ENCODE peak calls at places on chromosome 1, in five cellular contexts. One of them, this sample, is unnamed.

GRCh38 chr1:204288061-204288588 is 71.6 kb downstream of the PLEKHA6 start:
- DNase-seq in H1: peak; percentile 82
- DNase-seq in erythroblast: no peak
- DNase-seq in K562: no peak
- DNase-seq in adrenal gland: peak; percentile 85
- DNase-seq in this sample: no peak

GRCh38 chr1:218527737-218528136 is 182.6 kb downstream of the TGFB2 start:
- DNase-seq in K562: no peak
- DNase-seq in H1: no peak
- DNase-seq in erythroblast: no peak
- DNase-seq in adrenal gland: no peak
- DNase-seq in this sample: no peak

GRCh38 chr1:56978819-56979218 is 13.0 kb upstream of the C8B start:
- DNase-seq in erythroblast: no peak
- DNase-seq in H1: no peak
- DNase-seq in adrenal gland: no peak
- DNase-seq in K562: no peak
- DNase-seq in this sample: no peak

GRCh38 chr1:28258628-28259251 is 578 bp upstream of the SESN2 start:
- DNase-seq in H1: no peak
- DNase-seq in erythroblast: no peak
- DNase-seq in K562: peak; percentile 40
- DNase-seq in adrenal gland: no peak
- DNase-seq in this sample: no peak

GRCh38 chr1:199007423-199007822 is 368.6 kb downstream of the PTPRC start:
- DNase-seq in H1: no peak
- DNase-seq in K562: no peak
- DNase-seq in adrenal gland: no peak
- DNase-seq in erythroblast: no peak
- DNase-seq in this sample: no peak

GRCh38 chr1:221274373-221274772 is 395.1 kb downstream of the HLX start:
- DNase-seq in erythroblast: no peak
- DNase-seq in adrenal gland: no peak
- DNase-seq in K562: no peak
- DNase-seq in H1: no peak
- DNase-seq in this sample: no peak

GRCh38 chr1:91120421-91120820 is 98.6 kb upstream of the ZNF644 start:
- DNase-seq in K562: no peak
- DNase-seq in erythroblast: no peak
- DNase-seq in H1: no peak
- DNase-seq in adrenal gland: no peak
- DNase-seq in this sample: no peak

GRCh38 chr1:30449003-30449402 is 274.4 kb downstream of the MATN1 start:
- DNase-seq in adrenal gland: peak; percentile 17
- DNase-seq in erythroblast: no peak
- DNase-seq in H1: peak; percentile 26
- DNase-seq in K562: no peak
- DNase-seq in this sample: no peak

GRCh38 chr1:4129693-4130092 is 229.6 kb upstream of the C1orf174 start:
- DNase-seq in K562: no peak
- DNase-seq in adrenal gland: no peak
- DNase-seq in H1: no peak
- DNase-seq in erythroblast: no peak
- DNase-seq in this sample: no peak

GRCh38 chr1:167706931-167707877 is 14.6 kb upstream of the MPZL1 start:
- DNase-seq in H1: no peak
- DNase-seq in erythroblast: no peak
- DNase-seq in adrenal gland: no peak
- DNase-seq in K562: no peak
- DNase-seq in this sample: no peak

GRCh38 chr1:94425821-94426484 is 7.8 kb downstream of the ABCD3 start:
- DNase-seq in erythroblast: no peak
- DNase-seq in adrenal gland: no peak
- DNase-seq in H1: no peak
- DNase-seq in K562: no peak
- DNase-seq in this sample: no peak

GRCh38 chr1:226784081-226785049 is 45.3 kb upstream of the ITPKB start:
- DNase-seq in erythroblast: no peak
- DNase-seq in adrenal gland: no peak
- DNase-seq in H1: no peak
- DNase-seq in K562: no peak
- DNase-seq in this sample: no peak

GRCh38 chr1:201418461-201418860 is 3.1 kb downstream of the TNNI1 start:
- DNase-seq in adrenal gland: no peak
- DNase-seq in erythroblast: no peak
- DNase-seq in K562: no peak
- DNase-seq in H1: no peak
- DNase-seq in this sample: no peak

GRCh38 chr1:171254859-171255258 is 6.6 kb downstream of the FMO1 start:
- DNase-seq in adrenal gland: no peak
- DNase-seq in K562: no peak
- DNase-seq in erythroblast: no peak
- DNase-seq in H1: no peak
- DNase-seq in this sample: no peak

GRCh38 chr1:75203415-75204277 is 69.5 kb downstream of the LHX8 start:
- DNase-seq in H1: no peak
- DNase-seq in erythroblast: peak; percentile 18
- DNase-seq in adrenal gland: no peak
- DNase-seq in K562: peak; percentile 35
- DNase-seq in this sample: peak; percentile 11

GRCh38 chr1:98516306-98516705 is 145.2 kb upstream of the SNX7 start:
- DNase-seq in erythroblast: no peak
- DNase-seq in H1: no peak
- DNase-seq in adrenal gland: no peak
- DNase-seq in K562: no peak
- DNase-seq in this sample: no peak

GRCh38 chr1:153510984-153511410 is 24.8 kb downstream of the S100A6 start:
- DNase-seq in H1: peak; percentile 93
- DNase-seq in K562: peak; percentile 85
- DNase-seq in erythroblast: peak; percentile 80
- DNase-seq in adrenal gland: peak; percentile 90
- DNase-seq in this sample: no peak

GRCh38 chr1:40625476-40626382 is 39.8 kb downstream of the RIMS3 start:
- DNase-seq in erythroblast: no peak
- DNase-seq in adrenal gland: no peak
- DNase-seq in K562: no peak
- DNase-seq in H1: no peak
- DNase-seq in this sample: peak; percentile 65

GRCh38 chr1:3369437-3370076 is 84.9 kb upstream of the ARHGEF16 start:
- DNase-seq in K562: no peak
- DNase-seq in adrenal gland: peak; percentile 71
- DNase-seq in H1: no peak
- DNase-seq in erythroblast: no peak
- DNase-seq in this sample: peak; percentile 80

GRCh38 chr1:39132505-39133339 is 71.8 kb upstream of the MACF1 start:
- DNase-seq in H1: peak; percentile 78
- DNase-seq in K562: peak; percentile 29
- DNase-seq in adrenal gland: peak; percentile 91
- DNase-seq in erythroblast: no peak
- DNase-seq in this sample: no peak

GRCh38 chr1:220487297-220487820 is 40.6 kb upstream of the MARK1 start:
- DNase-seq in K562: no peak
- DNase-seq in adrenal gland: no peak
- DNase-seq in H1: no peak
- DNase-seq in erythroblast: no peak
- DNase-seq in this sample: no peak

GRCh38 chr1:202251424-202252256 is 58.0 kb downstream of the LGR6 start:
- DNase-seq in adrenal gland: peak; percentile 2
- DNase-seq in erythroblast: no peak
- DNase-seq in H1: no peak
- DNase-seq in K562: no peak
- DNase-seq in this sample: no peak

GRCh38 chr1:181548491-181548890 is 65.2 kb downstream of the CACNA1E start:
- DNase-seq in adrenal gland: no peak
- DNase-seq in K562: no peak
- DNase-seq in erythroblast: no peak
- DNase-seq in H1: no peak
- DNase-seq in this sample: no peak

GRCh38 chr1:78676347-78676982 is 26.8 kb downstream of the IFI44 start:
- DNase-seq in H1: no peak
- DNase-seq in erythroblast: peak; percentile 60
- DNase-seq in adrenal gland: peak; percentile 79
- DNase-seq in K562: peak; percentile 52
- DNase-seq in this sample: no peak

GRCh38 chr1:212551929-212552328 is 56.6 kb upstream of the ATF3 start:
- DNase-seq in adrenal gland: no peak
- DNase-seq in K562: no peak
- DNase-seq in erythroblast: no peak
- DNase-seq in H1: no peak
- DNase-seq in this sample: no peak

GRCh38 chr1:187445066-187445465 is 616.3 kb downstream of the PLA2G4A start:
- DNase-seq in H1: no peak
- DNase-seq in adrenal gland: no peak
- DNase-seq in erythroblast: no peak
- DNase-seq in K562: no peak
- DNase-seq in this sample: no peak

GRCh38 chr1:5727871-5728643 is 264.2 kb downstream of the NPHP4 start:
- DNase-seq in K562: no peak
- DNase-seq in H1: no peak
- DNase-seq in adrenal gland: no peak
- DNase-seq in erythroblast: no peak
- DNase-seq in this sample: no peak

GRCh38 chr1:111719135-111719534 is 20.1 kb downstream of the INKA2 start:
- DNase-seq in erythroblast: no peak
- DNase-seq in K562: no peak
- DNase-seq in adrenal gland: no peak
- DNase-seq in H1: no peak
- DNase-seq in this sample: no peak

GRCh38 chr1:110280126-110280525 is 59.1 kb upstream of the RBM15 start:
- DNase-seq in H1: no peak
- DNase-seq in erythroblast: no peak
- DNase-seq in K562: no peak
- DNase-seq in adrenal gland: no peak
- DNase-seq in this sample: no peak

GRCh38 chr1:204069887-204070286 is 3.0 kb upstream of the SOX13 start:
- DNase-seq in K562: no peak
- DNase-seq in erythroblast: no peak
- DNase-seq in H1: no peak
- DNase-seq in adrenal gland: no peak
- DNase-seq in this sample: no peak

GRCh38 chr1:75083848-75084514 is 50.2 kb upstream of the LHX8 start:
- DNase-seq in adrenal gland: no peak
- DNase-seq in K562: no peak
- DNase-seq in H1: no peak
- DNase-seq in erythroblast: no peak
- DNase-seq in this sample: no peak

GRCh38 chr1:209890606-209891330 is 47.2 kb upstream of the SYT14 start:
- DNase-seq in H1: no peak
- DNase-seq in adrenal gland: no peak
- DNase-seq in erythroblast: no peak
- DNase-seq in K562: no peak
- DNase-seq in this sample: no peak

GRCh38 chr1:67347688-67348472 is 40.2 kb downstream of the IL12RB2 start:
- DNase-seq in adrenal gland: peak; percentile 70
- DNase-seq in erythroblast: peak; percentile 40
- DNase-seq in H1: peak; percentile 56
- DNase-seq in K562: peak; percentile 49
- DNase-seq in this sample: peak; percentile 46

GRCh38 chr1:9909222-9910046 is 635 bp downstream of the CTNNBIP1 start:
- DNase-seq in H1: no peak
- DNase-seq in erythroblast: peak; percentile 23
- DNase-seq in adrenal gland: peak; percentile 64
- DNase-seq in K562: peak; percentile 40
- DNase-seq in this sample: no peak

GRCh38 chr1:168138134-168138533 is 1.4 kb upstream of the GPR161 start:
- DNase-seq in erythroblast: no peak
- DNase-seq in adrenal gland: no peak
- DNase-seq in K562: no peak
- DNase-seq in H1: no peak
- DNase-seq in this sample: no peak

GRCh38 chr1:202656057-202656456 is 54.2 kb downstream of the SYT2 start:
- DNase-seq in adrenal gland: peak; percentile 59
- DNase-seq in K562: peak; percentile 39
- DNase-seq in erythroblast: no peak
- DNase-seq in H1: peak; percentile 59
- DNase-seq in this sample: no peak

GRCh38 chr1:147670319-147671003 is at the start of gene ACP6:
- DNase-seq in K562: peak; percentile 78
- DNase-seq in erythroblast: peak; percentile 85
- DNase-seq in adrenal gland: peak; percentile 98
- DNase-seq in H1: peak; percentile 93
- DNase-seq in this sample: peak; percentile 93
- TF ChIP-seq POLR2A in K562: no peak
- TF ChIP-seq POLR2A in erythroblast: no peak
- TF ChIP-seq POLR2A in adrenal gland: peak; percentile 13
- TF ChIP-seq POLR2A in H1: no peak
- TF ChIP-seq POLR2A in this sample: peak; percentile 36

GRCh38 chr1:108972941-108973340 is 9.7 kb upstream of the CLCC1 start:
- DNase-seq in K562: no peak
- DNase-seq in H1: no peak
- DNase-seq in erythroblast: no peak
- DNase-seq in adrenal gland: no peak
- DNase-seq in this sample: no peak
- TF ChIP-seq POLR2A in K562: no peak
- TF ChIP-seq POLR2A in H1: no peak
- TF ChIP-seq POLR2A in erythroblast: no peak
- TF ChIP-seq POLR2A in adrenal gland: no peak
- TF ChIP-seq POLR2A in this sample: no peak

GRCh38 chr1:52055066-52055853 is at the start of gene TXNDC12:
- DNase-seq in adrenal gland: peak; percentile 93
- DNase-seq in K562: peak; percentile 76
- DNase-seq in erythroblast: peak; percentile 63
- DNase-seq in H1: peak; percentile 83
- DNase-seq in this sample: peak; percentile 72
- TF ChIP-seq POLR2A in adrenal gland: peak; percentile 48
- TF ChIP-seq POLR2A in K562: peak; percentile 92
- TF ChIP-seq POLR2A in erythroblast: peak; percentile 69
- TF ChIP-seq POLR2A in H1: peak; percentile 65
- TF ChIP-seq POLR2A in this sample: peak; percentile 87

DNA sequence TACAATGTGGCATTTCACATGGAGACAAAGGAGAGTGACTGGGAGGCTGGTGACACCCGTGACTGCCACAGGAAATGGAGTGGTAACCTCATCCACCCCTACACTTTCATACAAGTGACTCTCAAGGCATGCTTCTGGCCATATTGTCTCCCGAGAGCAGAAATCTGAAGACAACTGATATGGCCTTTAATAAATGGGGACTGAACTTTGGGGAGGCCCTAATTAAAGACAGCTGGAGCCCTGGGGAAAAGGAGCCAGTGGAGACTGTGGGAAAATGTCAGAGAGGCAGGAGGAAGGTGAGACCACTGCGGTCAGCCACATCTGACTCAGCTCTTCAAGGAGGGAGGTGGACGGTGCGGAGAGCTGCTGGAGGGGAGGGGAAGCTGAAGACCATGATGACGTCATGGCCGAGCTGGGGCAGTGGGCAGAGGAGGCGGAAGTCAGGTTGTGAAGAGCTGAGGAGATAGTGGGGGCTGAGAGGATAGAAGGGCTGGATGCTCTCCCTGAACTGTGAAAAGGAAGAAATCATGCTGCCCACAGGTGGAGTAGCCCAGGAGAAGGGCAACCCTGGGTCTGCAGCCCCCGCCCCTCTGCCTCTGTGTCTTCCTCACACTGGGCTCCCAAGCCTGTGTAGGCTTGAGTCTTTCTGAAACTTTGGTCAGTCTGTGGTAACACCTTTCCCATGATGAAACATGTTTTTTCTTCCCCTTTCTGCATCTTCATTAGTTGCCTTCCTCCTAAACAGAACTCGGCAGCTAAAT is 14.0 kb upstream of the NCF2 start:
- DNase-seq in H1: peak; percentile 36
- DNase-seq in K562: peak; percentile 66
- DNase-seq in erythroblast: no peak
- DNase-seq in adrenal gland: no peak
- DNase-seq in this sample: no peak
- TF ChIP-seq POLR2A in H1: no peak
- TF ChIP-seq POLR2A in K562: no peak
- TF ChIP-seq POLR2A in erythroblast: no peak
- TF ChIP-seq POLR2A in adrenal gland: no peak
- TF ChIP-seq POLR2A in this sample: no peak